ENCODE peak calls at places on chromosomes 12 and 14, in ten cellular contexts. U is left ventricle myocardium inferior; Q is kidney; T is CD4-positive, CD25-positive, alpha-beta regulatory T cell; Z is hepatocyte; O is fibroblast of lung; V is ascending aorta; K is uterus; L is PC-3; H is neural progenitor cell. C is an unnamed sample. For H3K4me1, the result is how much of the 10 kb centered on the place peaks cover.

GRCh38 chr12:95837240-95838038 is 21.3 kb upstream of the SNRPF start:
- DNase-seq in U (no peak), Q (no peak), T (no peak), Z (no peak), O (no peak), V (no peak), K (no peak), L (no peak), H (no peak), C (no peak)

GRCh38 chr12:51827925-51828818 is 20.3 kb downstream of the FIGNL2 start:
- DNase-seq in U (no peak), Q (no peak), T (no peak), Z (peak), O (peak), V (no peak), K (no peak), L (peak), H (no peak), C (no peak)

GRCh38 chr12:15698377-15698867 is 90.8 kb downstream of the EPS8 start:
- DNase-seq in U (no peak), Q (no peak), T (no peak), Z (no peak), O (no peak), V (no peak), K (no peak), L (no peak), H (peak), C (no peak)

GRCh38 chr12:54338682-54339296 is 13.9 kb downstream of the COPZ1 start:
- DNase-seq in U (no peak), Q (no peak), T (no peak), Z (no peak), O (peak), V (no peak), K (no peak), L (no peak), H (no peak), C (no peak)

GRCh38 chr12:72432037-72432604 is 160.0 kb downstream of the TRHDE start:
- DNase-seq in U (no peak), Q (no peak), T (no peak), Z (peak), O (no peak), V (no peak), K (no peak), L (no peak), H (no peak), C (no peak)

GRCh38 chr14:50109342-50109741 is 7.0 kb downstream of the VCPKMT start:
- DNase-seq in U (no peak), Q (no peak), T (no peak), Z (peak), O (peak), V (no peak), K (no peak), L (peak), H (no peak), C (no peak)

GRCh38 chr12:107129315-107129930 is 36.1 kb upstream of the CRY1 start:
- DNase-seq in U (no peak), Q (no peak), T (no peak), Z (peak), O (no peak), V (no peak), K (no peak), L (no peak), H (no peak), C (no peak)

GRCh38 chr12:52969828-52970569 is 21.1 kb downstream of the KRT18 start:
- DNase-seq in U (peak), Q (peak), T (no peak), Z (peak), O (no peak), V (no peak), K (no peak), L (peak), H (no peak), C (no peak)

GRCh38 chr12:106902053-106902452 is 53.7 kb upstream of the TMEM263 start:
- DNase-seq in U (no peak), Q (no peak), T (no peak), Z (no peak), O (no peak), V (no peak), K (no peak), L (no peak), H (no peak), C (no peak)

GRCh38 chr14:60721331-60722162 is 2.6 kb downstream of the SIX4 start:
- DNase-seq in U (no peak), Q (peak), T (peak), Z (peak), O (peak), V (peak), K (peak), L (peak), H (peak), C (no peak)

GRCh38 chr12:47156167-47156736 is 76.5 kb upstream of the AMIGO2 start:
- DNase-seq in U (no peak), Q (no peak), T (no peak), Z (no peak), O (peak), V (no peak), K (peak), L (no peak), H (no peak), C (no peak)

GRCh38 chr12:115451785-115452736 is 768.1 kb upstream of the TBX3 start:
- DNase-seq in U (peak), Q (no peak), T (no peak), Z (peak), O (peak), V (no peak), K (no peak), L (peak), H (peak), C (no peak)

GRCh38 chr12:4001869-4002268 is 128.7 kb upstream of the PARP11 start:
- DNase-seq in U (no peak), Q (no peak), T (no peak), Z (no peak), O (no peak), V (no peak), K (no peak), L (no peak), H (no peak), C (no peak)

GRCh38 chr14:21098134-21098891 is at the start of gene ZNF219:
- DNase-seq in U (peak), Q (peak), T (peak), Z (peak), O (peak), V (peak), K (peak), L (peak), H (peak), C (peak)
- H3K4me1 ChIP-seq in U (half or more), Q (under half), T (under half), Z (under half), O (under half), V (under half), K (under half), L (under half), H (half or more), C (under half)

GRCh38 chr12:26818201-26818600 is 14.8 kb downstream of the ITPR2 start:
- DNase-seq in U (no peak), Q (no peak), T (no peak), Z (no peak), O (no peak), V (no peak), K (no peak), L (no peak), H (no peak), C (no peak)

GRCh38 chr12:26813812-26814211 is 19.2 kb downstream of the ITPR2 start:
- DNase-seq in U (no peak), Q (no peak), T (no peak), Z (no peak), O (no peak), V (no peak), K (no peak), L (no peak), H (no peak), C (no peak)

GRCh38 chr12:26818636-26819035 is 14.4 kb downstream of the ITPR2 start:
- DNase-seq in U (no peak), Q (no peak), T (no peak), Z (no peak), O (no peak), V (no peak), K (no peak), L (no peak), H (no peak), C (no peak)

GRCh38 chr12:26821212-26821701 is 11.7 kb downstream of the ITPR2 start:
- DNase-seq in U (no peak), Q (no peak), T (no peak), Z (no peak), O (peak), V (no peak), K (no peak), L (no peak), H (no peak), C (no peak)

GRCh38 chr12:26817183-26817591 is 15.8 kb downstream of the ITPR2 start:
- DNase-seq in U (no peak), Q (no peak), T (no peak), Z (no peak), O (no peak), V (no peak), K (no peak), L (no peak), H (no peak), C (no peak)
- H3K4me1 ChIP-seq in U (under half), Q (under half), T (under half), Z (under half), O (under half), V (under half), K (under half), L (under half), H (under half), C (under half)

DNA sequence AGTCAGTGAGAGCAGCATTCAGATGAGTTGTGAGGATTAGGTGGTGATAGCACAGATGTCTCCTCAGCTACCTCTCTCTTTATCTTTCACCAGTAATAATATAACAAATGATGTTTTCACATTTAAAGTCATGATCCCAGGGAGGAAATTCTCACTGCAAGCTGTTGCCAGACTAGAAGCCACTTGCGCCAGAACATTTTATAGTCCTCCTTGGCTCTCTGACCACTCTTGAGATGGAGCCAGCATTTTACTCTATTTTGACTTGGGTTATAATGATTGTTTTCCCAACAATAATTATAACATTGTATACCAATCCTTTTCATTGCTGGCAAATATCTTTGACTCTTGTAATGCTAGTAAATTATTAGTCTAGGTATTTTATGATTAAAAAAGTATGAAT is 443.1 kb downstream of the AEBP2 start:
- DNase-seq in U (no peak), Q (no peak), T (no peak), Z (no peak), O (no peak), V (no peak), K (peak), L (no peak), H (no peak), C (no peak)
- H3K4me1 ChIP-seq in U (under half), Q (under half), T (under half), Z (under half), O (under half), V (under half), K (under half), L (under half), H (under half), C (under half)

GRCh38 chr12:5452569-5452968 is 20.7 kb downstream of the NTF3 start:
- DNase-seq in U (no peak), Q (no peak), T (no peak), Z (no peak), O (no peak), V (no peak), K (no peak), L (no peak), H (no peak), C (no peak)
- H3K4me1 ChIP-seq in U (under half), Q (under half), T (under half), Z (under half), O (under half), V (under half), K (under half), L (under half), H (under half), C (under half)

GRCh38 chr12:110731479-110731878 is 11.2 kb downstream of the PPP1CC start:
- DNase-seq in U (no peak), Q (no peak), T (no peak), Z (no peak), O (no peak), V (no peak), K (no peak), L (no peak), H (no peak), C (no peak)
- H3K4me1 ChIP-seq in U (half or more), Q (under half), T (half or more), Z (under half), O (under half), V (under half), K (under half), L (under half), H (under half), C (under half)

DNA sequence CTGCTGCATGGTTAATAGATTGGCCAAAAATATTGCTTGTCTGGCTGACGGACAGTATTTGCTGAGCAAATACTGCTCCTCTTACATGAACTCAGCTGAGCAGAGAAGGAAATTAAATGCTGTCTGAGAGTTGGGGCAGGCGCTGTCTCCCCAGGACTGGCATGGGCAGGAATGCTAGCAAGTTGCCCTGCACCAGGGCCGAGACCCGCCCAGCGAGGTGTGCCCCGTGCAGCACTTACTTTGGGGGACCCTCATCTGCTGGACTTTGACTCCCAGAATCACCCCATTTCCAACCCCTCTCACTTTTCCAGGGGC is 1.4 kb downstream of the FBRSL1 start:
- DNase-seq in U (no peak), Q (no peak), T (no peak), Z (no peak), O (no peak), V (no peak), K (no peak), L (peak), H (no peak), C (no peak)
- H3K4me1 ChIP-seq in U (half or more), Q (half or more), T (half or more), Z (half or more), O (under half), V (under half), K (under half), L (under half), H (under half), C (under half)

GRCh38 chr14:105019861-105020814 is 745 bp downstream of the CDCA4 start:
- DNase-seq in U (no peak), Q (peak), T (peak), Z (peak), O (peak), V (peak), K (peak), L (no peak), H (peak), C (no peak)
- H3K4me1 ChIP-seq in U (under half), Q (under half), T (half or more), Z (under half), O (under half), V (under half), K (under half), L (half or more), H (under half), C (under half)

DNA sequence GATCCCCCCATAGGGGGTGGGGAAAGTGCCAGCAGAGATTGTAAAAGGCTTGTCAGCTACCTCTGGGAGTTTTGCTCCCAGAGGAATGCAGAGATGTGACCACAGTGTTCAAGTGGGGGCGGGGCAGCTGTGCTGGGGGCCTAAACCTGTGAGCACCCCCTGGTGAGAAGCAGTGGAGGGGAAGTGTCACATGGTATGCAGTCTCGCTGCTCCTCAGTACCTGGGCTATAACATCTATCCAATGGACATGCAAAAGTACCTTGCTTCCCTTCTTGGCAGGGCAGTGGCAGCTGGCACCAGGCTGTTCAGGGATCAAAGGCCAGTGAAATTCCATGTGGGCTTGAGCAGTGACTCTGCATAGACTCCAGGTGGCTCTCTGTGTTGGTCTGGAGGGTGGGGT is 20.3 kb downstream of the OR4K2 start:
- DNase-seq in U (no peak), Q (no peak), T (no peak), Z (no peak), O (no peak), V (no peak), K (no peak), L (no peak), H (no peak), C (no peak)
- H3K4me1 ChIP-seq in U (under half), Q (under half), T (under half), Z (under half), O (under half), V (under half), K (under half), L (under half), H (under half), C (under half)

GRCh38 chr14:104694475-104694950 is 5.1 kb downstream of the INF2 start:
- DNase-seq in U (no peak), Q (no peak), T (no peak), Z (no peak), O (no peak), V (no peak), K (no peak), L (no peak), H (no peak), C (no peak)

GRCh38 chr14:104693482-104694431 is 4.3 kb downstream of the INF2 start:
- DNase-seq in U (no peak), Q (no peak), T (no peak), Z (no peak), O (no peak), V (no peak), K (no peak), L (no peak), H (no peak), C (no peak)

GRCh38 chr14:104696671-104697316 is 7.4 kb downstream of the INF2 start:
- DNase-seq in U (no peak), Q (no peak), T (no peak), Z (no peak), O (no peak), V (no peak), K (no peak), L (no peak), H (no peak), C (no peak)

GRCh38 chr14:104695660-104696000 is 6.2 kb downstream of the INF2 start:
- DNase-seq in U (no peak), Q (no peak), T (no peak), Z (no peak), O (no peak), V (no peak), K (no peak), L (no peak), H (no peak), C (no peak)

DNA sequence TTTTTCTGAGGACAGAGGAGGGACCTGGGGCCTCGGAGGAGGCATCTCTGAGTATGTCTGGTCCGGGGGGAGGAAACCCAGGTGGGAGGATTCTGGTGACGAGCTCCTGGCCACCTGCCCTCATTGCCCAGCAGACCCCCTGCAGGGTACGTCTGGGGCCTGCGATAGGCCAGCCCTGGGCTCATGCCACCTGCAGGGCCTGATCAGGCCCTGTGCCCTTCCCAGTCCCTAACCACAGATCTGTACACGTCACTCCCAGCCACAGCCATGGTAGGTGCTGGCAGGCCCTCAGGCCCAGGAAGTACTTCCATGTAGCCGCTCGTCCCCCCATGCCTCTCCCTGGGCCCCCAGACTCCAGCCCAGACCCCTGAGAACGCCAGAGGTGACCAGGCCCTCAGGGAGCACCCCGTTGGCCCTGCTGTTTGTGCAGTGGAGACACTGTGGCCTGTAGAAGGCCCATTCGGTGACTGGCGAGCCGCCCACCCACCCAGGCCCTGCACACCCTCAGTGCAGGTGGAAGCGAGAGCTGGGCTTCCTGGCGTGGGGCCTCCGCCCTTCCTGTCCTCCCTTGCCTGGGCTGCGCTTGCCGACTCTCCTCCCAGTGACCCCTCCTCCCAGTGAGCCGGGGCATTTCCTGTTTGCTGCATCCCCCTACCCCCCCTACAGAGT is 5.7 kb downstream of the INF2 start:
- DNase-seq in U (peak), Q (no peak), T (peak), Z (no peak), O (peak), V (no peak), K (no peak), L (peak), H (no peak), C (no peak)
- H3K4me1 ChIP-seq in U (half or more), Q (under half), T (half or more), Z (under half), O (under half), V (under half), K (under half), L (under half), H (under half), C (under half)